ENCODE peak calls at places on chromosomes 6 and 20, in four cellular contexts. C is GM23338, X is cardiac muscle cell, S is heart right ventricle. O is an unnamed sample. For H3K4me1, the result is how much of the 10 kb centered on the place peaks cover.

GRCh38 chr20:48298851-48299484 is 513.7 kb upstream of the SULF2 start:
- DNase-seq in C (no peak), X (peak), S (no peak), O (no peak)

GRCh38 chr20:12528591-12529041 is 480.2 kb upstream of the SPTLC3 start:
- DNase-seq in C (no peak), X (no peak), S (no peak), O (no peak)

GRCh38 chr6:39881851-39882566 is 52.3 kb downstream of the MOCS1 start:
- DNase-seq in C (no peak), X (peak), S (no peak), O (no peak)

GRCh38 chr6:155832596-155832995 is 377.0 kb upstream of the NOX3 start:
- DNase-seq in C (peak), X (peak), S (no peak), O (no peak)

GRCh38 chr6:170553686-170554085 is 483 bp upstream of the TBP start:
- DNase-seq in C (no peak), X (peak), S (no peak), O (peak)

GRCh38 chr6:21808045-21808470 is 214.5 kb downstream of the SOX4 start:
- DNase-seq in C (no peak), X (peak), S (no peak), O (no peak)

GRCh38 chr6:36556281-36556680 is 9.0 kb upstream of the STK38 start:
- DNase-seq in C (no peak), X (no peak), S (no peak), O (no peak)

GRCh38 chr20:22763257-22763906 is 179.0 kb upstream of the FOXA2 start:
- DNase-seq in C (no peak), X (peak), S (peak), O (no peak)

GRCh38 chr6:136739501-136739900 is 52.8 kb downstream of the MAP3K5 start:
- DNase-seq in C (no peak), X (no peak), S (no peak), O (no peak)

GRCh38 chr6:69866351-69867074 is at the start of gene COL19A1:
- DNase-seq in C (peak), X (no peak), S (peak), O (peak)

GRCh38 chr20:21522479-21523397 is 8.9 kb upstream of the NKX2-2 start:
- DNase-seq in C (peak), X (no peak), S (no peak), O (no peak)

DNA sequence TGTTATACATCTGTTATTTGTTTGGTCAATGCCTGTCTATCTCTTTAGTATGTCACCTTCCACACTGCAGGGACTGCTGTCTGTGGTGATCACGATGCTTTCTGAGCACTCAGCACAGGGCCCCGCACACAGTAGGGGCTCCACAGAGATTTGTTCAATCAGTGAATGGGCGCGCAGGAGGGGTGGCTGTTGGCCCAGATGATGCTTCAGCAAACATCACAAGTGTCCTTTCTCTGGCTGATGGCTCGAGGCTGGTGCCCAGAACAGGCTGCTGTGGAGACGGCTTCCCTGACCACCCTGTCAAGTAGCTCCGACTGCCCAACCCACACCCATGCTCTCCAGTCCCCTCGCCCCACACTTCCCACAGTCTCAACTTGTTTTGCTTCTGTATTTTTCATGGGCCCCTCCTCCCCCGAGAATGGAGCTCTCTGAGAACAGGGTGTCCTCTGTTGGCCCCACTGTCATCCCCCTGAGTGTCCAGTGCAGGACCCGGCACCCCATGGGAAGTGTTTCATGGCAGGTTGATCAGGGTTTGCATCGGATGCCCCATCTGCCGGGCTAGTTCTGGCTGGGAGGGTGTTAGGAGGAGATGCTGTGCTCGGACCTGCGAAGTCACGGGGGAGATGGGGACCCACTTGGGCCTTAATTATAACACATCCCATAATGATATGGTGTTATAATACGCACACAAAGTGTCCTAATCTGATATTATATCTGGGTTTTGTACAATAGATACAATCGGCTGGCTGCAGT is 32.1 kb downstream of the CEBPB start:
- DNase-seq in C (no peak), X (no peak), S (no peak), O (no peak)
- H3K4me1 ChIP-seq in C (under half), X (under half), S (under half), O (under half)

GRCh38 chr20:45872626-45873025 is 8.4 kb upstream of the ZSWIM1 start:
- DNase-seq in C (no peak), X (no peak), S (no peak), O (no peak)

GRCh38 chr20:45867129-45867810 is 9.9 kb downstream of the ZSWIM3 start:
- DNase-seq in C (no peak), X (no peak), S (no peak), O (no peak)

GRCh38 chr20:45863543-45864470 is 6.4 kb downstream of the ZSWIM3 start:
- DNase-seq in C (no peak), X (no peak), S (no peak), O (no peak)

GRCh38 chr20:45866454-45866853 is 9.0 kb downstream of the ZSWIM3 start:
- DNase-seq in C (no peak), X (no peak), S (no peak), O (no peak)

DNA sequence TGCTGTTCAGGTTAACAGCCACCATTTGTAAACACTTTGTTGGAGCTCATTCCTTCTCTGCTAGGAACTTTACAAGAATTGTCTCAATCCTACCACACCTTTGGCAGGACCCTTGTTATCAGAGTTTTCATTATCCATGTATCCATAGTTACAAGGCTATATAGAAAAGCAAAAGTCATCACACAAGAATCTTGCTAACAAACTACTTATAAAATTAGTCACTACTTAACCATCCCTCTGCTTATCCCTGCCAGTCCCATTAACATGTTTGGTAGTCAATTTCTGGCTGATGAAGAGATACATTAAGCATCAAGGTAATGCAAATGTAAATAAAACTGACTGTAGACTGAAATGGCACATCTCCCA is 10.4 kb downstream of the ZSWIM3 start:
- DNase-seq in C (no peak), X (peak), S (no peak), O (no peak)
- H3K4me1 ChIP-seq in C (under half), X (under half), S (under half), O (under half)

GRCh38 chr20:17494201-17494600 is 37.0 kb downstream of the BFSP1 start:
- DNase-seq in C (no peak), X (no peak), S (no peak), O (no peak)
- H3K4me1 ChIP-seq in C (under half), X (under half), S (under half), O (under half)

GRCh38 chr20:62928246-62928939 is 2.1 kb upstream of the DIDO1 start:
- DNase-seq in C (peak), X (no peak), S (no peak), O (no peak)

GRCh38 chr20:62926229-62927127 is at the start of gene DIDO1:
- DNase-seq in C (peak), X (peak), S (peak), O (peak)

GRCh38 chr20:62925420-62926228 is 681 bp downstream of the DIDO1 start:
- DNase-seq in C (no peak), X (peak), S (peak), O (peak)

GRCh38 chr20:62929051-62929538 is 2.8 kb upstream of the DIDO1 start:
- DNase-seq in C (peak), X (peak), S (peak), O (peak)

GRCh38 chr20:62927128-62927705 is 912 bp upstream of the DIDO1 start:
- DNase-seq in C (no peak), X (no peak), S (no peak), O (no peak)
- H3K4me1 ChIP-seq in C (half or more), X (under half), S (half or more), O (half or more)

GRCh38 chr20:3168079-3168828 is 5.1 kb downstream of the LZTS3 start:
- DNase-seq in C (peak), X (no peak), S (peak), O (no peak)

GRCh38 chr20:3166913-3167342 is 6.4 kb downstream of the LZTS3 start:
- DNase-seq in C (no peak), X (no peak), S (no peak), O (no peak)

GRCh38 chr20:3168829-3169590 is 4.3 kb downstream of the LZTS3 start:
- DNase-seq in C (no peak), X (no peak), S (no peak), O (no peak)

GRCh38 chr20:3166338-3166912 is 6.8 kb upstream of the FASTKD5 start:
- DNase-seq in C (no peak), X (no peak), S (no peak), O (no peak)

DNA sequence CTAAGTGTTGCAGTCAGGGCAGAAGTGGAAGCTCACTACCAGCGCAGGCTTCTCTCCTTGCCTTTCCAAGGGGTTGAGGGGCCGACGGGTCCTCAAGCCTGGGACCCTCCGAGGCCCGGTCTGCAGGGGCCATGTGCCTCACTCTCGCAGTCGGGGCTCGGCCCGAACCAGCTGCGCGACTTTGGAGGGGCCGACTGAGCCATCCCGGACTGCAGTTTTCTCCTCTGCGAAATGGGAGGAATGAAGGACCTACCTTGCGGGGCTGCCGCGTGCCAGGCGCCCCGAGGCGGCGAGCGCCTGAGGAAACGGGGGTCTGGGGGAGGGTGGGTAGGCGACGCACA is 5.6 kb downstream of the LZTS3 start:
- DNase-seq in C (peak), X (no peak), S (no peak), O (no peak)
- H3K4me1 ChIP-seq in C (under half), X (under half), S (under half), O (under half)

GRCh38 chr6:142412241-142412640 is 110.4 kb downstream of the ADGRG6 start:
- DNase-seq in C (no peak), X (no peak), S (no peak), O (no peak)
- H3K4me1 ChIP-seq in C (half or more), X (under half), S (under half), O (under half)